ENCODE peak calls at places on chromosomes 1 and 21, in six cellular contexts. One of them, this sample, is unnamed.
A peak's percentile ranks its signal among the peaks of the same experiment; 100 is the strongest.

GRCh38 chr21:42350899-42351543 is at the start of gene TFF2:
- DNase-seq in K562: no peak
- DNase-seq in HepG2: no peak
- DNase-seq in IMR-90: no peak
- DNase-seq in SK-N-SH: no peak
- DNase-seq in GM12878: no peak
- DNase-seq in this sample: no peak

GRCh38 chr1:212596798-212597197 is 11.8 kb upstream of the ATF3 start:
- DNase-seq in HepG2: no peak
- DNase-seq in SK-N-SH: no peak
- DNase-seq in GM12878: no peak
- DNase-seq in IMR-90: no peak
- DNase-seq in K562: no peak
- DNase-seq in this sample: no peak

GRCh38 chr1:42379794-42380616 is 587 bp upstream of the RIMKLA start:
- DNase-seq in HepG2: peak; percentile 15
- DNase-seq in SK-N-SH: no peak
- DNase-seq in GM12878: no peak
- DNase-seq in IMR-90: peak; percentile 24
- DNase-seq in K562: peak; percentile 40
- DNase-seq in this sample: peak; percentile 16

GRCh38 chr1:176987016-176987415 is 177.5 kb downstream of the ASTN1 start:
- DNase-seq in GM12878: no peak
- DNase-seq in HepG2: no peak
- DNase-seq in K562: no peak
- DNase-seq in IMR-90: peak; percentile 1
- DNase-seq in SK-N-SH: no peak
- DNase-seq in this sample: no peak

GRCh38 chr1:234774971-234775370 is 165.0 kb upstream of the IRF2BP2 start:
- DNase-seq in HepG2: no peak
- DNase-seq in SK-N-SH: no peak
- DNase-seq in K562: no peak
- DNase-seq in GM12878: no peak
- DNase-seq in IMR-90: no peak
- DNase-seq in this sample: no peak

GRCh38 chr1:112704511-112704907 is 2.4 kb downstream of the RHOC start:
- DNase-seq in SK-N-SH: no peak
- DNase-seq in HepG2: no peak
- DNase-seq in IMR-90: no peak
- DNase-seq in GM12878: no peak
- DNase-seq in K562: no peak
- DNase-seq in this sample: no peak

GRCh38 chr1:186375929-186376330 is 292 bp downstream of the ODR4 start:
- DNase-seq in SK-N-SH: no peak
- DNase-seq in K562: no peak
- DNase-seq in GM12878: no peak
- DNase-seq in HepG2: no peak
- DNase-seq in IMR-90: no peak
- DNase-seq in this sample: no peak

GRCh38 chr1:88983791-88984552 is 8.5 kb downstream of the KYAT3 start:
- DNase-seq in IMR-90: peak; percentile 69
- DNase-seq in HepG2: peak; percentile 71
- DNase-seq in K562: peak; percentile 33
- DNase-seq in SK-N-SH: peak; percentile 39
- DNase-seq in GM12878: no peak
- DNase-seq in this sample: peak; percentile 36

GRCh38 chr1:77370588-77371306 is 88.9 kb downstream of the AK5 start:
- DNase-seq in SK-N-SH: no peak
- DNase-seq in K562: no peak
- DNase-seq in IMR-90: peak; percentile 99
- DNase-seq in HepG2: no peak
- DNase-seq in GM12878: no peak
- DNase-seq in this sample: no peak

GRCh38 chr1:160004427-160004826 is 27.4 kb downstream of the PIGM start:
- DNase-seq in GM12878: no peak
- DNase-seq in K562: no peak
- DNase-seq in HepG2: no peak
- DNase-seq in IMR-90: no peak
- DNase-seq in SK-N-SH: no peak
- DNase-seq in this sample: no peak

GRCh38 chr1:110161822-110162221 is 11.5 kb downstream of the SLC6A17 start:
- DNase-seq in HepG2: no peak
- DNase-seq in GM12878: no peak
- DNase-seq in K562: no peak
- DNase-seq in IMR-90: no peak
- DNase-seq in SK-N-SH: no peak
- DNase-seq in this sample: no peak

GRCh38 chr1:107451735-107452134 is 310.9 kb downstream of the NTNG1 start:
- DNase-seq in GM12878: peak; percentile 62
- DNase-seq in HepG2: no peak
- DNase-seq in SK-N-SH: no peak
- DNase-seq in IMR-90: no peak
- DNase-seq in K562: no peak
- DNase-seq in this sample: no peak

GRCh38 chr1:91755176-91755575 is 130.8 kb downstream of the TGFBR3 start:
- DNase-seq in K562: no peak
- DNase-seq in SK-N-SH: no peak
- DNase-seq in IMR-90: peak; percentile 48
- DNase-seq in HepG2: no peak
- DNase-seq in GM12878: no peak
- DNase-seq in this sample: no peak

GRCh38 chr1:228668553-228669400 is 66.5 kb upstream of the RHOU start:
- DNase-seq in IMR-90: peak; percentile 42
- DNase-seq in SK-N-SH: no peak
- DNase-seq in GM12878: no peak
- DNase-seq in K562: no peak
- DNase-seq in HepG2: no peak
- DNase-seq in this sample: no peak

GRCh38 chr21:34732388-34732821 is 63.6 kb downstream of the CLIC6 start:
- DNase-seq in GM12878: no peak
- DNase-seq in HepG2: no peak
- DNase-seq in SK-N-SH: no peak
- DNase-seq in K562: no peak
- DNase-seq in IMR-90: no peak
- DNase-seq in this sample: no peak

GRCh38 chr1:204128464-204128963 is 23.3 kb downstream of the ETNK2 start:
- DNase-seq in IMR-90: no peak
- DNase-seq in SK-N-SH: no peak
- DNase-seq in HepG2: no peak
- DNase-seq in GM12878: no peak
- DNase-seq in K562: no peak
- DNase-seq in this sample: no peak

GRCh38 chr1:203751051-203751450 is 13.9 kb upstream of the LAX1 start:
- DNase-seq in IMR-90: peak; percentile 82
- DNase-seq in K562: no peak
- DNase-seq in GM12878: no peak
- DNase-seq in HepG2: no peak
- DNase-seq in SK-N-SH: no peak
- DNase-seq in this sample: no peak

GRCh38 chr1:68141079-68141800 is 90.8 kb upstream of the DIRAS3 start:
- DNase-seq in GM12878: no peak
- DNase-seq in IMR-90: peak; percentile 38
- DNase-seq in K562: no peak
- DNase-seq in SK-N-SH: no peak
- DNase-seq in HepG2: no peak
- DNase-seq in this sample: no peak

GRCh38 chr1:55275151-55275748 is 60.1 kb upstream of the USP24 start:
- DNase-seq in K562: peak; percentile 58
- DNase-seq in SK-N-SH: no peak
- DNase-seq in IMR-90: peak; percentile 61
- DNase-seq in GM12878: no peak
- DNase-seq in HepG2: no peak
- DNase-seq in this sample: no peak

GRCh38 chr21:37982496-37983318 is 66.5 kb upstream of the KCNJ6 start:
- DNase-seq in K562: no peak
- DNase-seq in IMR-90: no peak
- DNase-seq in SK-N-SH: no peak
- DNase-seq in HepG2: no peak
- DNase-seq in GM12878: no peak
- DNase-seq in this sample: no peak

GRCh38 chr21:41207401-41208388 is 39.7 kb downstream of the BACE2 start:
- DNase-seq in GM12878: no peak
- DNase-seq in SK-N-SH: no peak
- DNase-seq in IMR-90: peak; percentile 86
- DNase-seq in K562: no peak
- DNase-seq in HepG2: peak; percentile 3
- DNase-seq in this sample: no peak

GRCh38 chr1:30511563-30512252 is 211.7 kb downstream of the MATN1 start:
- DNase-seq in IMR-90: peak; percentile 6
- DNase-seq in K562: no peak
- DNase-seq in HepG2: no peak
- DNase-seq in GM12878: no peak
- DNase-seq in SK-N-SH: no peak
- DNase-seq in this sample: peak; percentile 21

GRCh38 chr1:209493584-209493983 is 89.9 kb upstream of the CAMK1G start:
- DNase-seq in GM12878: no peak
- DNase-seq in IMR-90: no peak
- DNase-seq in K562: no peak
- DNase-seq in SK-N-SH: no peak
- DNase-seq in HepG2: no peak
- DNase-seq in this sample: no peak

GRCh38 chr1:21149862-21150432 is 26.8 kb downstream of the EIF4G3 start:
- DNase-seq in K562: no peak
- DNase-seq in HepG2: no peak
- DNase-seq in SK-N-SH: peak; percentile 37
- DNase-seq in GM12878: no peak
- DNase-seq in IMR-90: peak; percentile 96
- DNase-seq in this sample: peak; percentile 52

GRCh38 chr1:161439280-161440232 is 65.7 kb upstream of the FCGR2A start:
- DNase-seq in K562: peak; percentile 42
- DNase-seq in GM12878: no peak
- DNase-seq in IMR-90: peak; percentile 33
- DNase-seq in SK-N-SH: peak; percentile 52
- DNase-seq in HepG2: no peak
- DNase-seq in this sample: peak; percentile 54

GRCh38 chr1:199322278-199322677 is 683.4 kb downstream of the PTPRC start:
- DNase-seq in SK-N-SH: no peak
- DNase-seq in IMR-90: no peak
- DNase-seq in K562: no peak
- DNase-seq in GM12878: no peak
- DNase-seq in HepG2: no peak
- DNase-seq in this sample: no peak

GRCh38 chr1:204443871-204444581 is 32.4 kb upstream of the PPP1R15B start:
- DNase-seq in SK-N-SH: no peak
- DNase-seq in GM12878: no peak
- DNase-seq in HepG2: no peak
- DNase-seq in IMR-90: no peak
- DNase-seq in K562: no peak
- DNase-seq in this sample: no peak

GRCh38 chr1:180230416-180230790 is 339 bp downstream of the LHX4 start:
- DNase-seq in K562: no peak
- DNase-seq in HepG2: no peak
- DNase-seq in SK-N-SH: no peak
- DNase-seq in GM12878: no peak
- DNase-seq in IMR-90: no peak
- DNase-seq in this sample: peak; percentile 47

GRCh38 chr1:25688390-25689119 is 72.0 kb downstream of the MAN1C1 start:
- DNase-seq in K562: no peak
- DNase-seq in GM12878: no peak
- DNase-seq in HepG2: no peak
- DNase-seq in IMR-90: peak; percentile 59
- DNase-seq in SK-N-SH: peak; percentile 59
- DNase-seq in this sample: no peak

GRCh38 chr1:66468712-66469111 is 65.2 kb upstream of the SGIP1 start:
- DNase-seq in GM12878: no peak
- DNase-seq in HepG2: no peak
- DNase-seq in SK-N-SH: no peak
- DNase-seq in K562: no peak
- DNase-seq in IMR-90: no peak
- DNase-seq in this sample: no peak

GRCh38 chr21:46482846-46483231 is 24.1 kb downstream of the DIP2A start:
- DNase-seq in HepG2: no peak
- DNase-seq in SK-N-SH: no peak
- DNase-seq in K562: no peak
- DNase-seq in GM12878: no peak
- DNase-seq in IMR-90: no peak
- DNase-seq in this sample: no peak

GRCh38 chr1:172320723-172321122 is 99.8 kb upstream of the C1orf105 start:
- DNase-seq in GM12878: no peak
- DNase-seq in SK-N-SH: no peak
- DNase-seq in IMR-90: peak; percentile 64
- DNase-seq in K562: no peak
- DNase-seq in HepG2: no peak
- DNase-seq in this sample: no peak

GRCh38 chr1:89609781-89610456 is 23.0 kb upstream of the LRRC8C start:
- DNase-seq in SK-N-SH: no peak
- DNase-seq in GM12878: no peak
- DNase-seq in HepG2: peak; percentile 45
- DNase-seq in K562: no peak
- DNase-seq in IMR-90: no peak
- DNase-seq in this sample: no peak

DNA sequence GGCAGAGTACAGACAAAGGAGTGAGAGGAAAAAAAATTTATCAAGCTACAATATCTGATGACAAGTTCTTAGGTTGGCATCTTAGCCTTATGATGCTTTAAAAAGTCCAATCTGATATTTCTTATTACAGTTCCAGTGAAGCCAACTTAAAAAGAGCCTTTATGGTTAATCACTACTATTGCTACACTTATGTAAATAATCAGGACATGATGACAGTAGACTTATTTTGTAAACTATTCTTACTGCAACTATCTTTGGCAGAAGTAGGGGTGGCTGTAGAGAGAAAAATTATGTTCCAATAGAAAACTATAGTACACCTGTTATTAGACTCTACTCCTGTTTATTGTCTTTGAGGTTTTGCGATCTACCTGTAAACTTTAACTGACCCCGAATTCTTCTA is 25.8 kb upstream of the NUF2 start:
- DNase-seq in HepG2: no peak
- DNase-seq in K562: no peak
- DNase-seq in IMR-90: peak; percentile 60
- DNase-seq in SK-N-SH: no peak
- DNase-seq in GM12878: no peak
- DNase-seq in this sample: no peak
- TF ChIP-seq SMC3 in HepG2: no peak
- TF ChIP-seq SMC3 in K562: no peak
- TF ChIP-seq SMC3 in IMR-90: no peak
- TF ChIP-seq SMC3 in SK-N-SH: no peak
- TF ChIP-seq SMC3 in GM12878: no peak
- TF ChIP-seq SMC3 in this sample: no peak

GRCh38 chr1:118988186-118989005 is at the start of gene TBX15:
- DNase-seq in K562: no peak
- DNase-seq in SK-N-SH: no peak
- DNase-seq in GM12878: no peak
- DNase-seq in IMR-90: no peak
- DNase-seq in HepG2: no peak
- DNase-seq in this sample: no peak
- TF ChIP-seq SMC3 in K562: no peak
- TF ChIP-seq SMC3 in SK-N-SH: no peak
- TF ChIP-seq SMC3 in GM12878: no peak
- TF ChIP-seq SMC3 in IMR-90: no peak
- TF ChIP-seq SMC3 in HepG2: no peak
- TF ChIP-seq SMC3 in this sample: no peak

GRCh38 chr21:20167059-20167458 is 831.1 kb upstream of the NCAM2 start:
- DNase-seq in HepG2: no peak
- DNase-seq in GM12878: no peak
- DNase-seq in IMR-90: no peak
- DNase-seq in SK-N-SH: no peak
- DNase-seq in K562: no peak
- DNase-seq in this sample: no peak
- TF ChIP-seq SMC3 in HepG2: no peak
- TF ChIP-seq SMC3 in GM12878: no peak
- TF ChIP-seq SMC3 in IMR-90: no peak
- TF ChIP-seq SMC3 in SK-N-SH: no peak
- TF ChIP-seq SMC3 in K562: no peak
- TF ChIP-seq SMC3 in this sample: no peak

GRCh38 chr1:38527373-38527966 is 332.1 kb downstream of the RRAGC start:
- DNase-seq in K562: peak; percentile 65
- DNase-seq in IMR-90: no peak
- DNase-seq in GM12878: peak; percentile 83
- DNase-seq in SK-N-SH: no peak
- DNase-seq in HepG2: no peak
- DNase-seq in this sample: no peak
- TF ChIP-seq SMC3 in K562: no peak
- TF ChIP-seq SMC3 in IMR-90: no peak
- TF ChIP-seq SMC3 in GM12878: no peak
- TF ChIP-seq SMC3 in SK-N-SH: no peak
- TF ChIP-seq SMC3 in HepG2: no peak
- TF ChIP-seq SMC3 in this sample: no peak